ENCODE peak calls at places on chromosome 2, in five cellular contexts. I, Y, S, V and K are unnamed samples.

GRCh38 chr2:1883476-1883875 is 139.2 kb upstream of the PXDN start:
- DNase-seq in I (no peak), Y (no peak), S (no peak), V (no peak), K (no peak)

GRCh38 chr2:219406861-219407230 is 11.3 kb upstream of the DES start:
- DNase-seq in I (no peak), Y (peak), S (peak), V (peak), K (no peak)

GRCh38 chr2:42841344-42841743 is 49.0 kb upstream of the HAAO start:
- DNase-seq in I (no peak), Y (no peak), S (no peak), V (no peak), K (no peak)

GRCh38 chr2:5373200-5373599 is 319.0 kb upstream of the SOX11 start:
- DNase-seq in I (no peak), Y (no peak), S (no peak), V (peak), K (no peak)

GRCh38 chr2:70498054-70498453 is 55.6 kb downstream of the TGFA start:
- DNase-seq in I (no peak), Y (no peak), S (no peak), V (peak), K (peak)

GRCh38 chr2:71850306-71850801 is 297.3 kb downstream of the CYP26B1 start:
- DNase-seq in I (no peak), Y (no peak), S (no peak), V (no peak), K (no peak)

GRCh38 chr2:181977661-181978350 is 7.8 kb upstream of the PPP1R1C start:
- DNase-seq in I (no peak), Y (no peak), S (no peak), V (no peak), K (no peak)

GRCh38 chr2:174846941-174847938 is 83.0 kb upstream of the CHRNA1 start:
- DNase-seq in I (no peak), Y (peak), S (peak), V (peak), K (peak)

GRCh38 chr2:234308814-234309195 is 188.1 kb downstream of the ARL4C start:
- DNase-seq in I (no peak), Y (peak), S (no peak), V (no peak), K (no peak)

GRCh38 chr2:64980192-64980591 is 9.0 kb upstream of the SLC1A4 start:
- DNase-seq in I (no peak), Y (no peak), S (no peak), V (no peak), K (no peak)

GRCh38 chr2:225543626-225544025 is 144.1 kb downstream of the NYAP2 start:
- DNase-seq in I (no peak), Y (no peak), S (no peak), V (no peak), K (no peak)